ENCODE peak calls at places on chromosomes 11 and 22, in four cellular contexts. M, J, L and X are unnamed samples.

GRCh38 chr11:61791737-61792309 is 576 bp downstream of the TMEM258 start:
- DNase-seq in M (no peak), J (peak), L (peak), X (peak)

GRCh38 chr22:20243176-20243544 is 25.0 kb downstream of the RTN4R start:
- DNase-seq in M (no peak), J (no peak), L (no peak), X (no peak)

GRCh38 chr11:95566151-95566670 is 223.4 kb downstream of the FAM76B start:
- DNase-seq in M (no peak), J (no peak), L (no peak), X (no peak)

GRCh38 chr22:17366830-17367229 is 2.4 kb upstream of the CECR2 start:
- DNase-seq in M (no peak), J (no peak), L (peak), X (peak)

GRCh38 chr11:13228569-13228968 is 49.0 kb upstream of the BMAL1 start:
- DNase-seq in M (no peak), J (no peak), L (no peak), X (no peak)

GRCh38 chr22:28051787-28052356 is 132.8 kb upstream of the PITPNB start:
- DNase-seq in M (no peak), J (peak), L (peak), X (peak)

GRCh38 chr11:48088682-48089050 is 108.3 kb downstream of the PTPRJ start:
- DNase-seq in M (no peak), J (no peak), L (no peak), X (no peak)

GRCh38 chr11:94151903-94152677 is 23.4 kb downstream of the PANX1 start:
- DNase-seq in M (no peak), J (peak), L (peak), X (peak)

GRCh38 chr11:47714554-47715081 is 551 bp downstream of the AGBL2 start:
- DNase-seq in M (no peak), J (no peak), L (no peak), X (no peak)

GRCh38 chr11:62024975-62025374 is 57.5 kb upstream of the FTH1 start:
- DNase-seq in M (no peak), J (peak), L (no peak), X (no peak)

GRCh38 chr11:73269353-73270088 is 2.6 kb upstream of the P2RY6 start:
- DNase-seq in M (no peak), J (no peak), L (no peak), X (no peak)

GRCh38 chr11:78539566-78539965 is 35.1 kb downstream of the NARS2 start:
- DNase-seq in M (no peak), J (peak), L (no peak), X (no peak)

GRCh38 chr22:32557424-32557823 is 82.8 kb downstream of the FBXO7 start:
- DNase-seq in M (no peak), J (no peak), L (no peak), X (no peak)

GRCh38 chr11:117023178-117023577 is 75.0 kb downstream of the SIK3 start:
- DNase-seq in M (no peak), J (peak), L (no peak), X (no peak)

GRCh38 chr22:44701824-44702478 is at the start of gene PRR5:
- DNase-seq in M (no peak), J (peak), L (peak), X (peak)

GRCh38 chr22:32652609-32653008 is 148.9 kb upstream of the TIMP3 start:
- DNase-seq in M (no peak), J (no peak), L (peak), X (no peak)

GRCh38 chr11:64745219-64745522 is 1.2 kb upstream of the RASGRP2 start:
- DNase-seq in M (no peak), J (no peak), L (no peak), X (no peak)

GRCh38 chr11:67584205-67584880 is 731 bp downstream of the GSTP1 start:
- DNase-seq in M (no peak), J (no peak), L (peak), X (no peak)

DNA sequence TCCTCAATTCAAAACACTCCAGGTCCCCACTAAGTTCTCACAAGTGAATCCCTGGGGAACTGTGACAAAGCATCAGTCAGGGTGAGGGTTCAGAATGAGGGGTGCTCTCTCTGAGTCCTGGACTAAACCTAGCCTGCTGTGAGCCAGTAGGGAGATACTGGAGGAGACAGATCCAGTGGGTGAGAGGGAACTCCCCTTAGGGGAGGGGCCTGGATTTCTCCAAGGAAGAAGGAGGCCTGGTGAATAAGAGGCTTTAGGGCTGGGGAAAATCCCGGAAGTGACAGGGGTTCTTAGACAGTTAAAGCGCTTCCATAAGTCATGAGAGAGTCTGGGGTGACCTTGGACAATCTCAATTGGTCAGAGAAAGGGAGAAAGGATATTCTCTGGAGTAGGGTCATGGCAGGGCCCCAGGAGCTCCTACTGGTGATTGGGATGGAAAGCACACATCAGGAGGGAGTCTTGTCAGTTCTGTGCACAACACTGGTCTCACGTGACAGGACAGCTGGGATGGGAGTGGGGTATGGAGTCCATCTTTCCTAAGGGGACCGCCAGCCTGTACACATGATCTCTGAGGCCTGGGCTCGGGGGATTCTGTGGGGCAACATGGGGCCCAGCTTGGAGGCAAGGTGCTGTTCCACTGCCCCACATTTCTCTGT is 1.5 kb downstream of the TBC1D10A start:
- DNase-seq in M (no peak), J (no peak), L (peak), X (no peak)
- TF ChIP-seq SP1 in M (no peak), J (no peak), L (no peak), X (no peak)

GRCh38 chr22:42444060-42444904 is 12.1 kb upstream of the NFAM1 start:
- DNase-seq in M (peak), J (peak), L (peak), X (peak)
- TF ChIP-seq REST in M (no peak), J (no peak), L (no peak), X (no peak)

GRCh38 chr22:31544481-31545480 is 48.4 kb downstream of the SFI1 start:
- DNase-seq in M (no peak), J (peak), L (no peak), X (no peak)

GRCh38 chr22:31537019-31537535 is 40.7 kb downstream of the SFI1 start:
- DNase-seq in M (peak), J (no peak), L (no peak), X (no peak)

GRCh38 chr22:31540966-31541365 is 44.6 kb downstream of the SFI1 start:
- DNase-seq in M (no peak), J (no peak), L (no peak), X (no peak)

GRCh38 chr22:31533391-31533790 is 37.1 kb downstream of the SFI1 start:
- DNase-seq in M (no peak), J (no peak), L (no peak), X (no peak)

DNA sequence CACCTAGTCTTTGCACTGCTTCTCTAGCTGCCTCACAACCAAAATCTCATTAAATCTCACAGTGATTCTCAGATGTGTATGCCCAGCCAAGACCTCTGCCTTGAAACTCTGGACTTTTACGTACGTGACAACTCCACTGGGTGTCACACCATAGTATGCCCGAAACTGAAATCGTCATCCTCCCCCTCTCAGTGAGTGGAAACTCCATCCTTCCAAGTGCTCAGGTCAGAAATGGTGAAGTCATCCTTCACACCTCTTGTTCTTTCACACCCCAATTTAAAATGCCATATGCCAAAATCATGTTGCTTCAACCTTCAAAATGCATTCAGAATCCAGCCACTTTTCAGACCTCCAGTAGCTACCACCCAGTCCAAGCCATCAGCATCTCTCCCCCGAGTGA is 42.5 kb downstream of the SFI1 start:
- DNase-seq in M (peak), J (no peak), L (no peak), X (no peak)
- TF ChIP-seq ZNF274 in M (no peak), J (no peak), L (no peak), X (no peak)

DNA sequence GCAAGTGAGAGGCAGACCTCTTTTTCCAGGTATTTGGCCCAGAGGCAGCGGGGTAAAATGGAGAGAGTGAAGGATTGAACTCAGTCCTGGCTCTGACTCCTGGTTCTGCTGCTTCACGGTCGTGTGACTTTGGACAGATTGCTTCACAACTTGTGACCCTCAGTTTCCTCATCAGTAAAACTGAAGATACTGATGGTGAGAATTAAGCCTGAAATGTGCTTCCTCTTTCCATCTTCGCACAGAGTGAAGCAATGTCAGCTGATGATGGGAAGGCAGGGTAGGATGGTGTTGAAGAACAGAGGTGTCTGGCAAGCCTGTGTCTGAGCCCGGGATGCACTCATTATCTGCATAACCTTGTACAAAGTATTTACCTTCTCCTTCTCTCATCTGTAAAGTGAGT is 59.0 kb downstream of the UBASH3B start:
- DNase-seq in M (no peak), J (no peak), L (no peak), X (no peak)
- TF ChIP-seq SP1 in M (no peak), J (no peak), L (no peak), X (no peak)

GRCh38 chr11:120903686-120904085 is 120.2 kb upstream of the TBCEL start:
- DNase-seq in M (no peak), J (no peak), L (no peak), X (no peak)

GRCh38 chr11:120904116-120904515 is 119.8 kb upstream of the TBCEL start:
- DNase-seq in M (no peak), J (no peak), L (no peak), X (no peak)

GRCh38 chr11:120900642-120901041 is 123.3 kb upstream of the TBCEL start:
- DNase-seq in M (no peak), J (no peak), L (no peak), X (no peak)
- TF ChIP-seq REST in M (peak), J (peak), L (no peak), X (peak)

GRCh38 chr11:23127706-23128105 is 267.4 kb upstream of the CCDC179 start:
- DNase-seq in M (no peak), J (no peak), L (no peak), X (no peak)

GRCh38 chr11:23124996-23125395 is 264.7 kb upstream of the CCDC179 start:
- DNase-seq in M (no peak), J (peak), L (no peak), X (no peak)

GRCh38 chr11:23123766-23124165 is 263.5 kb upstream of the CCDC179 start:
- DNase-seq in M (no peak), J (no peak), L (no peak), X (no peak)

GRCh38 chr11:23124249-23124648 is 264.0 kb upstream of the CCDC179 start:
- DNase-seq in M (no peak), J (no peak), L (no peak), X (no peak)
- TF ChIP-seq ZNF274 in M (no peak), J (no peak), L (no peak), X (no peak)

GRCh38 chr11:63573881-63574855 is 11.0 kb upstream of the PLAAT2 start:
- DNase-seq in M (no peak), J (peak), L (peak), X (no peak)
- TF ChIP-seq SP1 in M (no peak), J (no peak), L (no peak), X (no peak)

DNA sequence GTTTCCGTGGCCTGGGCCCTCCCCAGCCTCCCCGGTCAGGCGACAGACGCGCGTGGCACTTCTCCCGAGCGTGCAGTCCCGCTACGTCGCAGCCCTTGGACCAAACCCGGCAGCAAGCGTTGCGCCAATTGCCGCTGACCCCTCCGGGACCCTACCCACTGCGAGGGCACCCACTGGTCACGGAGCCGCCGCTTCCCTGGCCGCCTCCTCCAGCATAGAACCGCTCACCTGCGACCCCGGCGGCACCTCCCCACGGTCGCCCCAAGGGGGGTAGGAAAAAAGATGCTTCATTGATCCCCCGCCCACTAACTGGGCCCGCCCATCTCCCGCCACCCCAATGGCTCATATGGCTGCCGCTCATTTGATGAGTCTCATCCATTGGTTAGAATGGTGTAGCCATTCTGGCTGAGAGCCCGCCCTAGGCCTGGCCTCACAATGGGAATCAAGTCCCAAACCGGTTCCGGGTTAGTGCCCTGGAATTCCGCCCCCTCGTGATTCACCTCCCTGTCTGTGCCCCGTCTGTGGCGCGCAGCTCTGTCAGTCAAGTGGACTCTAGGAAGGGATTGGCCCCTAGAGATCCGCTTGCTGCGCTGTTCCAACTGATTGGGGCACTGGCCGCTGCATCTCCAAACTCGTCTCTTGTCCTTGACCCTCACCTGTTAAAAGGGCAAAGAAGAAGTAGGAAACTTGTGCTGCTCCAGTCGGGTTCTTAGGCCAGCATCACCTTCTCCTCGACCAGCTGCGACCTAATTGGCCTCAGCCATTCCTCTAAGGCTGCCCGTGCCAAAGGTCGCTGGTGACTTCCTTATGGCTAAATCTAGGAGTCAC is at the start of gene MSANTD4:
- DNase-seq in M (peak), J (peak), L (peak), X (peak)
- TF ChIP-seq REST in M (no peak), J (no peak), L (peak), X (no peak)